ENCODE peak calls at places on chromosomes 5 and 9, in seven cellular contexts. One of them, this sample, is unnamed.

GRCh38 chr5:145825751-145826180 is 9.4 kb downstream of the PRELID2 start:
- DNase-seq in epithelial cell of esophagus: peak; percentile 60
- DNase-seq in right cardiac atrium: no peak
- DNase-seq in GM23248: peak; percentile 80
- DNase-seq in NCI-H510A treated with DMSO at 0.1 percent for 48 hours: peak; percentile 38
- DNase-seq in spleen: no peak
- DNase-seq in astrocyte of the spinal cord: peak; percentile 68
- DNase-seq in this sample: peak; percentile 84

GRCh38 chr9:96008502-96009222 is 133.2 kb downstream of the ERCC6L2 start:
- DNase-seq in epithelial cell of esophagus: peak; percentile 59
- DNase-seq in right cardiac atrium: no peak
- DNase-seq in GM23248: peak; percentile 34
- DNase-seq in NCI-H510A treated with DMSO at 0.1 percent for 48 hours: no peak
- DNase-seq in spleen: no peak
- DNase-seq in astrocyte of the spinal cord: no peak
- DNase-seq in this sample: peak; percentile 49

GRCh38 chr5:147445093-147445492 is 64.8 kb downstream of the DPYSL3 start:
- DNase-seq in epithelial cell of esophagus: no peak
- DNase-seq in right cardiac atrium: peak; percentile 41
- DNase-seq in GM23248: no peak
- DNase-seq in NCI-H510A treated with DMSO at 0.1 percent for 48 hours: no peak
- DNase-seq in spleen: no peak
- DNase-seq in astrocyte of the spinal cord: no peak
- DNase-seq in this sample: no peak

GRCh38 chr9:88538311-88539085 is 3.5 kb downstream of the NXNL2 start:
- DNase-seq in epithelial cell of esophagus: no peak
- DNase-seq in right cardiac atrium: no peak
- DNase-seq in GM23248: no peak
- DNase-seq in NCI-H510A treated with DMSO at 0.1 percent for 48 hours: no peak
- DNase-seq in spleen: no peak
- DNase-seq in astrocyte of the spinal cord: no peak
- DNase-seq in this sample: no peak

GRCh38 chr5:77743181-77743580 is 33.0 kb downstream of the TBCA start:
- DNase-seq in epithelial cell of esophagus: no peak
- DNase-seq in right cardiac atrium: no peak
- DNase-seq in GM23248: peak; percentile 22
- DNase-seq in NCI-H510A treated with DMSO at 0.1 percent for 48 hours: no peak
- DNase-seq in spleen: no peak
- DNase-seq in astrocyte of the spinal cord: peak; percentile 38
- DNase-seq in this sample: peak; percentile 19

GRCh38 chr5:177507165-177507564 is 2.5 kb downstream of the DOK3 start:
- DNase-seq in epithelial cell of esophagus: peak; percentile 29
- DNase-seq in right cardiac atrium: peak; percentile 10
- DNase-seq in GM23248: peak; percentile 42
- DNase-seq in NCI-H510A treated with DMSO at 0.1 percent for 48 hours: no peak
- DNase-seq in spleen: no peak
- DNase-seq in astrocyte of the spinal cord: no peak
- DNase-seq in this sample: peak; percentile 58

GRCh38 chr5:73363911-73364730 is 84.5 kb downstream of the FOXD1 start:
- DNase-seq in epithelial cell of esophagus: peak; percentile 70
- DNase-seq in right cardiac atrium: no peak
- DNase-seq in GM23248: peak; percentile 81
- DNase-seq in NCI-H510A treated with DMSO at 0.1 percent for 48 hours: no peak
- DNase-seq in spleen: no peak
- DNase-seq in astrocyte of the spinal cord: peak; percentile 63
- DNase-seq in this sample: peak; percentile 92

GRCh38 chr5:172748341-172748843 is 22.6 kb downstream of the DUSP1 start:
- DNase-seq in epithelial cell of esophagus: no peak
- DNase-seq in right cardiac atrium: peak; percentile 93
- DNase-seq in GM23248: no peak
- DNase-seq in NCI-H510A treated with DMSO at 0.1 percent for 48 hours: no peak
- DNase-seq in spleen: peak; percentile 81
- DNase-seq in astrocyte of the spinal cord: peak; percentile 80
- DNase-seq in this sample: peak; percentile 94

GRCh38 chr9:113475031-113475430 is 11.5 kb downstream of the RGS3 start:
- DNase-seq in epithelial cell of esophagus: no peak
- DNase-seq in right cardiac atrium: no peak
- DNase-seq in GM23248: no peak
- DNase-seq in NCI-H510A treated with DMSO at 0.1 percent for 48 hours: no peak
- DNase-seq in spleen: no peak
- DNase-seq in astrocyte of the spinal cord: no peak
- DNase-seq in this sample: no peak

GRCh38 chr9:32117291-32117690 is 267.2 kb upstream of the ACO1 start:
- DNase-seq in epithelial cell of esophagus: no peak
- DNase-seq in right cardiac atrium: no peak
- DNase-seq in GM23248: no peak
- DNase-seq in NCI-H510A treated with DMSO at 0.1 percent for 48 hours: no peak
- DNase-seq in spleen: no peak
- DNase-seq in astrocyte of the spinal cord: no peak
- DNase-seq in this sample: no peak

GRCh38 chr9:18721267-18722079 is 247.5 kb downstream of the ADAMTSL1 start:
- DNase-seq in epithelial cell of esophagus: no peak
- DNase-seq in right cardiac atrium: no peak
- DNase-seq in GM23248: peak; percentile 52
- DNase-seq in NCI-H510A treated with DMSO at 0.1 percent for 48 hours: peak; percentile 40
- DNase-seq in spleen: no peak
- DNase-seq in astrocyte of the spinal cord: no peak
- DNase-seq in this sample: no peak

GRCh38 chr9:91037511-91038482 is 236.2 kb downstream of the SYK start:
- DNase-seq in epithelial cell of esophagus: peak; percentile 49
- DNase-seq in right cardiac atrium: peak; percentile 47
- DNase-seq in GM23248: peak; percentile 88
- DNase-seq in NCI-H510A treated with DMSO at 0.1 percent for 48 hours: no peak
- DNase-seq in spleen: no peak
- DNase-seq in astrocyte of the spinal cord: peak; percentile 84
- DNase-seq in this sample: peak; percentile 80

GRCh38 chr5:88837222-88837621 is 45.8 kb downstream of the MEF2C start:
- DNase-seq in epithelial cell of esophagus: no peak
- DNase-seq in right cardiac atrium: no peak
- DNase-seq in GM23248: no peak
- DNase-seq in NCI-H510A treated with DMSO at 0.1 percent for 48 hours: no peak
- DNase-seq in spleen: no peak
- DNase-seq in astrocyte of the spinal cord: no peak
- DNase-seq in this sample: no peak

GRCh38 chr9:4339783-4340335 is 40.0 kb upstream of the GLIS3 start:
- DNase-seq in epithelial cell of esophagus: peak; percentile 23
- DNase-seq in right cardiac atrium: no peak
- DNase-seq in GM23248: peak; percentile 54
- DNase-seq in NCI-H510A treated with DMSO at 0.1 percent for 48 hours: no peak
- DNase-seq in spleen: no peak
- DNase-seq in astrocyte of the spinal cord: no peak
- DNase-seq in this sample: no peak

GRCh38 chr5:179243333-179243732 is 101.9 kb downstream of the ADAMTS2 start:
- DNase-seq in epithelial cell of esophagus: no peak
- DNase-seq in right cardiac atrium: no peak
- DNase-seq in GM23248: peak; percentile 86
- DNase-seq in NCI-H510A treated with DMSO at 0.1 percent for 48 hours: no peak
- DNase-seq in spleen: no peak
- DNase-seq in astrocyte of the spinal cord: peak; percentile 12
- DNase-seq in this sample: peak; percentile 85

GRCh38 chr9:125517577-125517976 is 189.4 kb downstream of the MAPKAP1 start:
- DNase-seq in epithelial cell of esophagus: no peak
- DNase-seq in right cardiac atrium: no peak
- DNase-seq in GM23248: no peak
- DNase-seq in NCI-H510A treated with DMSO at 0.1 percent for 48 hours: no peak
- DNase-seq in spleen: no peak
- DNase-seq in astrocyte of the spinal cord: no peak
- DNase-seq in this sample: no peak

GRCh38 chr9:75451045-75451444 is 362.7 kb downstream of the OSTF1 start:
- DNase-seq in epithelial cell of esophagus: no peak
- DNase-seq in right cardiac atrium: no peak
- DNase-seq in GM23248: peak; percentile 2
- DNase-seq in NCI-H510A treated with DMSO at 0.1 percent for 48 hours: no peak
- DNase-seq in spleen: no peak
- DNase-seq in astrocyte of the spinal cord: peak; percentile 14
- DNase-seq in this sample: no peak

GRCh38 chr9:126383395-126384104 is 56.9 kb downstream of the MVB12B start:
- DNase-seq in epithelial cell of esophagus: no peak
- DNase-seq in right cardiac atrium: no peak
- DNase-seq in GM23248: no peak
- DNase-seq in NCI-H510A treated with DMSO at 0.1 percent for 48 hours: no peak
- DNase-seq in spleen: no peak
- DNase-seq in astrocyte of the spinal cord: no peak
- DNase-seq in this sample: no peak

GRCh38 chr9:114684036-114684435 is 2.0 kb upstream of the TEX48 start:
- DNase-seq in epithelial cell of esophagus: no peak
- DNase-seq in right cardiac atrium: no peak
- DNase-seq in GM23248: no peak
- DNase-seq in NCI-H510A treated with DMSO at 0.1 percent for 48 hours: no peak
- DNase-seq in spleen: no peak
- DNase-seq in astrocyte of the spinal cord: no peak
- DNase-seq in this sample: no peak

GRCh38 chr5:143541943-143542797 is 138.7 kb upstream of the NR3C1 start:
- DNase-seq in epithelial cell of esophagus: peak; percentile 83
- DNase-seq in right cardiac atrium: no peak
- DNase-seq in GM23248: no peak
- DNase-seq in NCI-H510A treated with DMSO at 0.1 percent for 48 hours: peak; percentile 42
- DNase-seq in spleen: no peak
- DNase-seq in astrocyte of the spinal cord: no peak
- DNase-seq in this sample: peak; percentile 63

GRCh38 chr5:4625206-4625896 is 514.8 kb upstream of the ADAMTS16 start:
- DNase-seq in epithelial cell of esophagus: no peak
- DNase-seq in right cardiac atrium: no peak
- DNase-seq in GM23248: no peak
- DNase-seq in NCI-H510A treated with DMSO at 0.1 percent for 48 hours: no peak
- DNase-seq in spleen: no peak
- DNase-seq in astrocyte of the spinal cord: no peak
- DNase-seq in this sample: no peak

GRCh38 chr9:6538666-6539071 is 106.9 kb downstream of the GLDC start:
- DNase-seq in epithelial cell of esophagus: peak; percentile 68
- DNase-seq in right cardiac atrium: no peak
- DNase-seq in GM23248: peak; percentile 67
- DNase-seq in NCI-H510A treated with DMSO at 0.1 percent for 48 hours: no peak
- DNase-seq in spleen: no peak
- DNase-seq in astrocyte of the spinal cord: peak; percentile 48
- DNase-seq in this sample: peak; percentile 59

GRCh38 chr5:74035521-74035937 is 409.5 kb downstream of the ARHGEF28 start:
- DNase-seq in epithelial cell of esophagus: peak; percentile 64
- DNase-seq in right cardiac atrium: no peak
- DNase-seq in GM23248: peak; percentile 72
- DNase-seq in NCI-H510A treated with DMSO at 0.1 percent for 48 hours: peak; percentile 33
- DNase-seq in spleen: no peak
- DNase-seq in astrocyte of the spinal cord: peak; percentile 77
- DNase-seq in this sample: peak; percentile 90

This sample was measured in choroid plexus epithelial cell.